ENCODE peak calls at places on chromosomes 2 and 18, in seven cellular contexts. Q is GM12878, C is HCT116, E is K562, F is HepG2, H is H1, P is SK-N-SH. Z is an unnamed sample.

GRCh38 chr2:181573140-181573736 is 83.7 kb downstream of the CERKL start:
- DNase-seq in P (peak), H (no peak), E (no peak), F (peak), Q (no peak), C (peak), Z (peak)

GRCh38 chr2:203404996-203405395 is 76.8 kb downstream of the ABI2 start:
- DNase-seq in F (no peak), C (peak), P (no peak), H (no peak), E (no peak), Q (no peak), Z (no peak)

GRCh38 chr2:105576440-105577241 is 168.1 kb upstream of the NCK2 start:
- DNase-seq in H (peak), P (peak), E (no peak), C (peak), Q (no peak), F (peak), Z (peak)

GRCh38 chr2:102226171-102226570 is 39.3 kb downstream of the IL1RL2 start:
- DNase-seq in E (no peak), C (no peak), H (no peak), P (no peak), F (no peak), Q (no peak), Z (no peak)

GRCh38 chr18:31649894-31650719 is 34.3 kb downstream of the B4GALT6 start:
- DNase-seq in E (no peak), P (no peak), C (no peak), H (no peak), Q (no peak), F (no peak), Z (no peak)

GRCh38 chr2:168732506-168732905 is 69.9 kb upstream of the NOSTRIN start:
- DNase-seq in P (no peak), F (no peak), H (no peak), C (no peak), Q (no peak), E (no peak), Z (no peak)

GRCh38 chr18:45352874-45353273 is 262.4 kb upstream of the SLC14A2 start:
- DNase-seq in H (no peak), P (no peak), E (no peak), Q (no peak), F (no peak), C (no peak), Z (no peak)

GRCh38 chr2:24365051-24365450 is 4.7 kb upstream of the ITSN2 start:
- DNase-seq in H (no peak), P (no peak), E (no peak), C (no peak), F (no peak), Q (no peak), Z (no peak)

GRCh38 chr2:132374961-132375360 is 41.6 kb upstream of the GPR39 start:
- DNase-seq in H (no peak), C (no peak), E (no peak), P (no peak), F (no peak), Q (no peak), Z (no peak)

GRCh38 chr2:239462671-239463506 is 62.1 kb upstream of the HDAC4 start:
- DNase-seq in P (no peak), F (no peak), C (no peak), Q (no peak), E (no peak), H (peak), Z (no peak)

GRCh38 chr2:75483878-75484277 is 76.9 kb downstream of the EVA1A start:
- DNase-seq in F (no peak), Q (no peak), H (no peak), C (no peak), P (no peak), E (no peak), Z (no peak)

GRCh38 chr18:7548226-7548625 is 18.9 kb upstream of the PTPRM start:
- DNase-seq in P (no peak), E (no peak), F (no peak), Q (no peak), C (no peak), H (no peak), Z (no peak)
- TF ChIP-seq JUND in P (no peak), E (no peak), F (no peak), Q (no peak), C (no peak), H (no peak), Z (no peak)

DNA sequence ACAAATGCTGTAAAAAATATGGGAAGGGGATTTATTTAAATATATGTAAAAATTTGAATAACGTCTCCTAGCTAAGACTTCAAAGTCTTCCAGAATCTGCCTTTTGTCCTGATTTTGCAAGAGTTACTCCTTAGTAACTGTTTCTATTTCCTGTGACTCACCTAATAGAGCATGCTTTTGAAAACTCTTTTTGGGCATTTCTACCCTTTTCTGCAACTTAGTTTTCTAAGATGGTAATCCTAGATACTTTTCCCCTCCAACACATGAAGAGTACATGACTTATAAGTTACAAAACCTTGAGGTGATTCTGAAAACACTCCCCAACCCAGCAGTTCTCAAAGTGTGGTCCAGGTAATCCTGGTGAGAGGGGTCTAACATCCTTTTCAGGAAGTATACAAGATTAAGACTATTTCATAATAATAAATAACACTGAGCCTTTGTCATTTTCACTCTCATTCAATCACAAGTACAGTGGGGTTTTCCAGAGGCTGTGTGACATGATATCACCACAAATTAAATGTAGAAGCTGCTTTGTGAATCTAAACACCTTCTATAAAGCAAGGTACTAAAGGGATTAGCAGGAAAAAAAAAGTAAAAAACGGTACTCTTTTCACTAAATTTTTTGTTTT is 31.9 kb downstream of the PPP4R3B start:
- DNase-seq in H (no peak), E (no peak), F (no peak), Q (no peak), P (no peak), C (no peak), Z (no peak)
- TF ChIP-seq JUND in H (no peak), E (no peak), F (no peak), Q (no peak), P (peak), C (no peak), Z (no peak)

GRCh38 chr2:229287836-229288235 is 16.7 kb upstream of the PID1 start:
- DNase-seq in H (no peak), Q (no peak), C (no peak), E (no peak), F (no peak), P (no peak), Z (no peak)
- TF ChIP-seq JUND in H (no peak), Q (no peak), C (no peak), E (no peak), F (no peak), P (no peak), Z (no peak)

GRCh38 chr18:49804096-49804495 is 9.2 kb downstream of the ACAA2 start:
- DNase-seq in P (no peak), F (no peak), C (no peak), H (no peak), Q (no peak), E (no peak), Z (no peak)

GRCh38 chr18:49797995-49798394 is 15.3 kb downstream of the ACAA2 start:
- DNase-seq in P (no peak), F (no peak), E (no peak), H (no peak), C (no peak), Q (no peak), Z (no peak)

GRCh38 chr18:49802623-49803022 is 10.7 kb downstream of the ACAA2 start:
- DNase-seq in Q (no peak), C (no peak), E (no peak), P (no peak), F (peak), H (no peak), Z (no peak)
- TF ChIP-seq JUND in Q (no peak), C (no peak), E (no peak), P (no peak), F (no peak), H (no peak), Z (no peak)

DNA sequence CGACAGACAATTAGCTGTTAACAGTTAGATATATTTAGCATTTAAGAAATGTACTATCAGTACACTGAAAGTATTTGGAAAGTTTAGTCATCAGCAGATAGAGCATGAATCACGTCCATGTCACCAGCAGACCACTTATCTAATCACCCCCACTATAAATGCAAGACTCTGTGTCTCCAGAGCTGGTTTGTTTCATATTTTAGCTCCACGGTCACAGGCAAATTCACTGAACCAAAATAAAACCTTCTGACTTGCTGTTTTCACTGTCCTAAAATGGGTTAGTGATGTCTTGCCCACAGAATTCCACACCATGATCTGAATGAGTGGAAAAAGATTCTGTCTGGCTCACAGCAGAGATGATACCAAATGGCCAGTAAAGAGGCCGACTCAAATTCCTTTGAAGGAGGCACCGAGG is 64.9 kb downstream of the CDH2 start:
- DNase-seq in H (no peak), P (no peak), E (no peak), F (no peak), Q (no peak), C (no peak), Z (no peak)
- TF ChIP-seq JUND in H (no peak), P (peak), E (no peak), F (no peak), Q (no peak), C (no peak), Z (no peak)